ENCODE peak calls at places on chromosomes 5 and 9, in five cellular contexts. D, J, V, F and L are unnamed samples.

GRCh38 chr9:74643303-74643933 is 146.3 kb downstream of the RORB start:
- DNase-seq in V (no peak), F (no peak), D (no peak), J (no peak), L (no peak)

GRCh38 chr9:37251452-37251851 is 131.1 kb downstream of the ZCCHC7 start:
- DNase-seq in D (no peak), J (peak), F (no peak), V (no peak), L (peak)

GRCh38 chr5:165631235-165631634 is 2125.8 kb downstream of the MAT2B start:
- DNase-seq in J (no peak), V (no peak), F (no peak), D (no peak), L (no peak)

GRCh38 chr9:119829748-119830147 is 460.5 kb upstream of the BRINP1 start:
- DNase-seq in V (no peak), F (no peak), J (no peak), D (no peak), L (no peak)

GRCh38 chr9:93301911-93302525 is 118.1 kb downstream of the WNK2 start:
- DNase-seq in D (no peak), F (no peak), J (peak), V (no peak), L (no peak)

GRCh38 chr5:160271396-160271795 is 41.0 kb downstream of the CCNJL start:
- DNase-seq in F (peak), D (no peak), J (no peak), V (no peak), L (peak)

GRCh38 chr9:72947987-72948465 is 4.8 kb downstream of the ALDH1A1 start:
- DNase-seq in F (no peak), V (no peak), D (no peak), J (no peak), L (no peak)

GRCh38 chr9:73067074-73067473 is 84.6 kb upstream of the ANXA1 start:
- DNase-seq in D (peak), J (no peak), F (no peak), V (peak), L (peak)

GRCh38 chr5:122291000-122291592 is 20.9 kb upstream of the SNCAIP start:
- DNase-seq in J (peak), F (peak), V (no peak), D (no peak), L (peak)

GRCh38 chr9:89080193-89080592 is 88.9 kb downstream of the S1PR3 start:
- DNase-seq in J (no peak), V (no peak), F (no peak), D (no peak), L (no peak)

GRCh38 chr5:142800776-142801494 is 30.8 kb downstream of the ARHGAP26 start:
- DNase-seq in V (peak), J (no peak), D (no peak), F (no peak), L (no peak)

GRCh38 chr9:21558627-21559401 is 76.7 kb upstream of the IFNE start:
- DNase-seq in F (no peak), V (peak), J (no peak), D (no peak), L (peak)

GRCh38 chr9:15785584-15785983 is 232.7 kb downstream of the CCDC171 start:
- DNase-seq in V (peak), D (no peak), F (no peak), J (no peak), L (no peak)

GRCh38 chr5:170739446-170739845 is 44.1 kb upstream of the GABRP start:
- DNase-seq in F (no peak), D (no peak), J (no peak), V (no peak), L (no peak)

GRCh38 chr9:96256800-96257199 is 45.2 kb downstream of the HSD17B3 start:
- DNase-seq in V (no peak), F (no peak), J (peak), D (no peak), L (peak)

GRCh38 chr5:125408582-125409069 is 662.2 kb upstream of the ZNF608 start:
- DNase-seq in D (no peak), F (no peak), J (no peak), V (peak), L (no peak)

GRCh38 chr9:86723351-86723750 is 224.0 kb downstream of the GAS1 start:
- DNase-seq in V (peak), F (no peak), J (no peak), D (no peak), L (no peak)

GRCh38 chr9:7762600-7762999 is 37.0 kb downstream of the DMAC1 start:
- DNase-seq in J (no peak), D (no peak), F (no peak), V (no peak), L (no peak)

GRCh38 chr9:88303785-88304495 is 84.3 kb upstream of the SPIN1 start:
- DNase-seq in V (peak), F (no peak), J (no peak), D (no peak), L (no peak)

GRCh38 chr5:111689576-111689975 is 67.4 kb downstream of the NREP start:
- DNase-seq in D (no peak), F (no peak), J (no peak), V (no peak), L (no peak)

GRCh38 chr9:101727621-101728524 is 10.6 kb downstream of the GRIN3A start:
- DNase-seq in J (peak), V (peak), D (peak), F (peak), L (peak)